ENCODE peak calls at places on chromosomes 3 and 15, in six cellular contexts. One of them, this sample, is unnamed.

GRCh38 chr3:153130312-153130977 is 31.6 kb upstream of the RAP2B start:
- DNase-seq in skeletal muscle cell: peak; percentile 84
- DNase-seq in suprapubic skin: no peak
- DNase-seq in cardiac muscle cell: no peak
- DNase-seq in stomach: no peak
- DNase-seq in right lobe of liver: no peak
- DNase-seq in this sample: no peak

GRCh38 chr3:140388525-140388924 is 289.3 kb upstream of the TRIM42 start:
- DNase-seq in stomach: no peak
- DNase-seq in right lobe of liver: no peak
- DNase-seq in suprapubic skin: no peak
- DNase-seq in skeletal muscle cell: no peak
- DNase-seq in cardiac muscle cell: no peak
- DNase-seq in this sample: no peak

GRCh38 chr15:83899670-83900069 is 245.7 kb downstream of the ADAMTSL3 start:
- DNase-seq in right lobe of liver: no peak
- DNase-seq in stomach: no peak
- DNase-seq in cardiac muscle cell: no peak
- DNase-seq in skeletal muscle cell: no peak
- DNase-seq in suprapubic skin: no peak
- DNase-seq in this sample: no peak

GRCh38 chr3:134373278-134373941 is 837 bp downstream of the AMOTL2 start:
- DNase-seq in suprapubic skin: peak; percentile 90
- DNase-seq in skeletal muscle cell: peak; percentile 67
- DNase-seq in right lobe of liver: peak; percentile 76
- DNase-seq in cardiac muscle cell: peak; percentile 93
- DNase-seq in stomach: peak; percentile 85
- DNase-seq in this sample: peak; percentile 92

GRCh38 chr3:8557298-8557697 is 55.7 kb downstream of the LMCD1 start:
- DNase-seq in stomach: no peak
- DNase-seq in skeletal muscle cell: no peak
- DNase-seq in suprapubic skin: no peak
- DNase-seq in right lobe of liver: no peak
- DNase-seq in cardiac muscle cell: no peak
- DNase-seq in this sample: no peak

GRCh38 chr3:144362126-144362525 is 390.5 kb downstream of the DIPK2A start:
- DNase-seq in right lobe of liver: no peak
- DNase-seq in suprapubic skin: no peak
- DNase-seq in stomach: no peak
- DNase-seq in skeletal muscle cell: peak; percentile 18
- DNase-seq in cardiac muscle cell: no peak
- DNase-seq in this sample: no peak

GRCh38 chr3:104102386-104102785 is 1264.3 kb upstream of the ALCAM start:
- DNase-seq in skeletal muscle cell: peak; percentile 41
- DNase-seq in cardiac muscle cell: peak; percentile 68
- DNase-seq in suprapubic skin: no peak
- DNase-seq in right lobe of liver: peak; percentile 16
- DNase-seq in stomach: no peak
- DNase-seq in this sample: no peak

GRCh38 chr3:66539466-66539989 is 38.7 kb upstream of the LRIG1 start:
- DNase-seq in stomach: no peak
- DNase-seq in cardiac muscle cell: no peak
- DNase-seq in right lobe of liver: no peak
- DNase-seq in suprapubic skin: no peak
- DNase-seq in skeletal muscle cell: no peak
- DNase-seq in this sample: no peak

GRCh38 chr15:70876011-70876410 is 16.2 kb downstream of the THAP10 start:
- DNase-seq in skeletal muscle cell: no peak
- DNase-seq in stomach: no peak
- DNase-seq in suprapubic skin: no peak
- DNase-seq in cardiac muscle cell: no peak
- DNase-seq in right lobe of liver: no peak
- DNase-seq in this sample: no peak

GRCh38 chr3:71035314-71035713 is 548.2 kb downstream of the FOXP1 start:
- DNase-seq in cardiac muscle cell: no peak
- DNase-seq in stomach: no peak
- DNase-seq in suprapubic skin: no peak
- DNase-seq in right lobe of liver: no peak
- DNase-seq in skeletal muscle cell: peak; percentile 47
- DNase-seq in this sample: no peak

GRCh38 chr3:38549957-38550840 is 54.1 kb downstream of the EXOG start:
- DNase-seq in suprapubic skin: no peak
- DNase-seq in skeletal muscle cell: no peak
- DNase-seq in stomach: peak; percentile 16
- DNase-seq in right lobe of liver: no peak
- DNase-seq in cardiac muscle cell: no peak
- DNase-seq in this sample: peak; percentile 59

GRCh38 chr3:124492824-124493223 is 237.4 kb upstream of the UMPS start:
- DNase-seq in cardiac muscle cell: peak; percentile 15
- DNase-seq in right lobe of liver: peak; percentile 78
- DNase-seq in skeletal muscle cell: no peak
- DNase-seq in suprapubic skin: no peak
- DNase-seq in stomach: peak; percentile 76
- DNase-seq in this sample: no peak

GRCh38 chr15:87943629-87944028 is 312.9 kb downstream of the NTRK3 start:
- DNase-seq in skeletal muscle cell: no peak
- DNase-seq in cardiac muscle cell: no peak
- DNase-seq in right lobe of liver: no peak
- DNase-seq in stomach: no peak
- DNase-seq in suprapubic skin: no peak
- DNase-seq in this sample: no peak

GRCh38 chr3:195800240-195800639 is 11.5 kb downstream of the MUC4 start:
- DNase-seq in suprapubic skin: no peak
- DNase-seq in stomach: no peak
- DNase-seq in cardiac muscle cell: no peak
- DNase-seq in skeletal muscle cell: no peak
- DNase-seq in right lobe of liver: no peak
- DNase-seq in this sample: no peak

GRCh38 chr15:101063891-101064794 is 145.0 kb downstream of the LRRK1 start:
- DNase-seq in stomach: peak; percentile 64
- DNase-seq in cardiac muscle cell: no peak
- DNase-seq in right lobe of liver: no peak
- DNase-seq in suprapubic skin: peak; percentile 59
- DNase-seq in skeletal muscle cell: no peak
- DNase-seq in this sample: peak; percentile 71

GRCh38 chr3:194112120-194113106 is 23.5 kb upstream of the HES1 start:
- DNase-seq in right lobe of liver: peak; percentile 46
- DNase-seq in suprapubic skin: no peak
- DNase-seq in cardiac muscle cell: no peak
- DNase-seq in stomach: peak; percentile 75
- DNase-seq in skeletal muscle cell: no peak
- DNase-seq in this sample: no peak

GRCh38 chr3:42005426-42005825 is 43.5 kb upstream of the ULK4 start:
- DNase-seq in right lobe of liver: no peak
- DNase-seq in suprapubic skin: no peak
- DNase-seq in cardiac muscle cell: no peak
- DNase-seq in skeletal muscle cell: no peak
- DNase-seq in stomach: no peak
- DNase-seq in this sample: no peak

GRCh38 chr15:81859737-81860516 is 185.9 kb downstream of the MEX3B start:
- DNase-seq in stomach: no peak
- DNase-seq in cardiac muscle cell: no peak
- DNase-seq in right lobe of liver: no peak
- DNase-seq in skeletal muscle cell: no peak
- DNase-seq in suprapubic skin: no peak
- DNase-seq in this sample: no peak

GRCh38 chr3:117645561-117646242 is 936.1 kb downstream of the TUSC7 start:
- DNase-seq in skeletal muscle cell: no peak
- DNase-seq in right lobe of liver: no peak
- DNase-seq in suprapubic skin: no peak
- DNase-seq in stomach: no peak
- DNase-seq in cardiac muscle cell: no peak
- DNase-seq in this sample: no peak

GRCh38 chr3:10996345-10997050 is 4.0 kb downstream of the SLC6A1 start:
- DNase-seq in skeletal muscle cell: no peak
- DNase-seq in suprapubic skin: no peak
- DNase-seq in cardiac muscle cell: no peak
- DNase-seq in right lobe of liver: no peak
- DNase-seq in stomach: no peak
- DNase-seq in this sample: no peak

GRCh38 chr15:72497402-72497801 is 23.3 kb downstream of the ARIH1 start:
- DNase-seq in stomach: no peak
- DNase-seq in suprapubic skin: no peak
- DNase-seq in skeletal muscle cell: no peak
- DNase-seq in cardiac muscle cell: no peak
- DNase-seq in right lobe of liver: no peak
- DNase-seq in this sample: no peak

GRCh38 chr3:131007782-131008181 is 18.8 kb downstream of the ASTE1 start:
- DNase-seq in suprapubic skin: no peak
- DNase-seq in right lobe of liver: no peak
- DNase-seq in cardiac muscle cell: no peak
- DNase-seq in skeletal muscle cell: no peak
- DNase-seq in stomach: no peak
- DNase-seq in this sample: no peak

GRCh38 chr15:100663066-100663465 is 60.7 kb downstream of the ASB7 start:
- DNase-seq in right lobe of liver: no peak
- DNase-seq in skeletal muscle cell: no peak
- DNase-seq in cardiac muscle cell: no peak
- DNase-seq in stomach: no peak
- DNase-seq in suprapubic skin: no peak
- DNase-seq in this sample: no peak

GRCh38 chr15:40353697-40354096 is 2.9 kb downstream of the PHGR1 start:
- DNase-seq in stomach: peak; percentile 60
- DNase-seq in right lobe of liver: peak; percentile 72
- DNase-seq in cardiac muscle cell: no peak
- DNase-seq in suprapubic skin: no peak
- DNase-seq in skeletal muscle cell: no peak
- DNase-seq in this sample: no peak

GRCh38 chr15:90031231-90031791 is 30.2 kb downstream of the ZNF710 start:
- DNase-seq in skeletal muscle cell: peak; percentile 27
- DNase-seq in right lobe of liver: no peak
- DNase-seq in cardiac muscle cell: no peak
- DNase-seq in suprapubic skin: peak; percentile 17
- DNase-seq in stomach: no peak
- DNase-seq in this sample: peak; percentile 54

GRCh38 chr15:58491499-58492202 is 59.9 kb downstream of the LIPC start:
- DNase-seq in right lobe of liver: no peak
- DNase-seq in skeletal muscle cell: no peak
- DNase-seq in stomach: no peak
- DNase-seq in cardiac muscle cell: no peak
- DNase-seq in suprapubic skin: no peak
- DNase-seq in this sample: no peak

GRCh38 chr3:138455801-138456716 is 21.6 kb downstream of the ESYT3 start:
- DNase-seq in right lobe of liver: no peak
- DNase-seq in skeletal muscle cell: no peak
- DNase-seq in suprapubic skin: peak; percentile 44
- DNase-seq in cardiac muscle cell: no peak
- DNase-seq in stomach: no peak
- DNase-seq in this sample: peak; percentile 36

GRCh38 chr3:171347017-171347979 is 112.9 kb downstream of the TNIK start:
- DNase-seq in cardiac muscle cell: peak; percentile 62
- DNase-seq in skeletal muscle cell: no peak
- DNase-seq in stomach: no peak
- DNase-seq in right lobe of liver: no peak
- DNase-seq in suprapubic skin: no peak
- DNase-seq in this sample: no peak

GRCh38 chr3:95154775-95155174 is 1091.9 kb downstream of the NSUN3 start:
- DNase-seq in stomach: no peak
- DNase-seq in right lobe of liver: no peak
- DNase-seq in cardiac muscle cell: no peak
- DNase-seq in suprapubic skin: no peak
- DNase-seq in skeletal muscle cell: no peak
- DNase-seq in this sample: no peak

GRCh38 chr15:78641876-78642275 is 866 bp upstream of the CHRNB4 start:
- DNase-seq in cardiac muscle cell: no peak
- DNase-seq in right lobe of liver: no peak
- DNase-seq in skeletal muscle cell: no peak
- DNase-seq in suprapubic skin: no peak
- DNase-seq in stomach: no peak
- DNase-seq in this sample: no peak

GRCh38 chr15:78640527-78640839 is 527 bp downstream of the CHRNB4 start:
- DNase-seq in right lobe of liver: no peak
- DNase-seq in suprapubic skin: no peak
- DNase-seq in stomach: no peak
- DNase-seq in cardiac muscle cell: peak; percentile 13
- DNase-seq in skeletal muscle cell: no peak
- DNase-seq in this sample: no peak

GRCh38 chr15:78638658-78639314 is 2.2 kb downstream of the CHRNB4 start:
- DNase-seq in suprapubic skin: no peak
- DNase-seq in skeletal muscle cell: no peak
- DNase-seq in right lobe of liver: peak; percentile 39
- DNase-seq in cardiac muscle cell: peak; percentile 93
- DNase-seq in stomach: peak; percentile 46
- DNase-seq in this sample: no peak

GRCh38 chr15:78642341-78642740 is 1.3 kb upstream of the CHRNB4 start:
- DNase-seq in right lobe of liver: no peak
- DNase-seq in skeletal muscle cell: no peak
- DNase-seq in cardiac muscle cell: no peak
- DNase-seq in suprapubic skin: no peak
- DNase-seq in stomach: no peak
- DNase-seq in this sample: no peak

GRCh38 chr15:78640840-78641733 is at the start of gene CHRNB4:
- DNase-seq in cardiac muscle cell: peak; percentile 82
- DNase-seq in skeletal muscle cell: no peak
- DNase-seq in right lobe of liver: no peak
- DNase-seq in stomach: no peak
- DNase-seq in suprapubic skin: no peak
- DNase-seq in this sample: no peak
- H3K4me3 ChIP-seq in cardiac muscle cell: peak within 1 kb of the TSS; percentile 54
- H3K4me3 ChIP-seq in skeletal muscle cell: peak within 1 kb of the TSS; percentile 48
- H3K4me3 ChIP-seq in right lobe of liver: peak within 1 kb of the TSS; percentile 39
- H3K4me3 ChIP-seq in stomach: peak within 1 kb of the TSS; percentile 47
- H3K4me3 ChIP-seq in suprapubic skin: peak within 1 kb of the TSS; percentile 46
- H3K4me3 ChIP-seq in this sample: peak within 1 kb of the TSS; percentile 70

GRCh38 chr3:52721002-52721741 is 15.3 kb downstream of the SPCS1 start:
- DNase-seq in suprapubic skin: no peak
- DNase-seq in stomach: no peak
- DNase-seq in skeletal muscle cell: no peak
- DNase-seq in cardiac muscle cell: no peak
- DNase-seq in right lobe of liver: no peak
- DNase-seq in this sample: no peak
- H3K4me3 ChIP-seq in suprapubic skin: no peak overlapping the region
- H3K4me3 ChIP-seq in stomach: no peak overlapping the region
- H3K4me3 ChIP-seq in skeletal muscle cell: no peak overlapping the region
- H3K4me3 ChIP-seq in cardiac muscle cell: no peak overlapping the region
- H3K4me3 ChIP-seq in right lobe of liver: no peak overlapping the region
- H3K4me3 ChIP-seq in this sample: no peak overlapping the region

GRCh38 chr15:80386151-80386550 is 18.0 kb upstream of the ARNT2 start:
- DNase-seq in suprapubic skin: no peak
- DNase-seq in stomach: no peak
- DNase-seq in skeletal muscle cell: no peak
- DNase-seq in cardiac muscle cell: no peak
- DNase-seq in right lobe of liver: no peak
- DNase-seq in this sample: no peak
- H3K4me3 ChIP-seq in suprapubic skin: no peak overlapping the region
- H3K4me3 ChIP-seq in stomach: no peak overlapping the region
- H3K4me3 ChIP-seq in skeletal muscle cell: no peak overlapping the region
- H3K4me3 ChIP-seq in cardiac muscle cell: no peak overlapping the region
- H3K4me3 ChIP-seq in right lobe of liver: no peak overlapping the region
- H3K4me3 ChIP-seq in this sample: no peak overlapping the region

DNA sequence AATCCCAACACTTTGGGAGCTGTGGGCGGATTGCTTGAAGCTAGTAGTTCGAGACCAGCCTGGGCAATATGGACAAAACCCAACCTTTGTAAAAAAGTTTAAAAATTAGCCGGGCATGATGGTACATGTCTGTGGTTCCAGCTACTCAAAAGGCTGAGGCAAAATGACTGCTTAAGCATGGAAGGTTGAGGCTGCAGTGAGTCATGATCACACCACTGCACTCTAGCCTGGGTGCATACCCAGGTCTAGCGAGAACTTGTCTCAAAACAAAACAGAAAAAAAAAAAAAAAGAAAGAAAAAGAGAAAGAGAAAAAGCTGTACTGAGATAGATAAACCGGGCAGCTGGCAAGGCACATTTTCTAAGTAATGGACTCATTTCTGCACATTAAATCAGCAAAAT is 10.6 kb downstream of the ARPP19 start:
- DNase-seq in stomach: no peak
- DNase-seq in suprapubic skin: no peak
- DNase-seq in cardiac muscle cell: no peak
- DNase-seq in skeletal muscle cell: peak; percentile 29
- DNase-seq in right lobe of liver: no peak
- DNase-seq in this sample: no peak
- H3K4me3 ChIP-seq in stomach: no peak overlapping the region
- H3K4me3 ChIP-seq in suprapubic skin: no peak overlapping the region
- H3K4me3 ChIP-seq in cardiac muscle cell: no peak overlapping the region
- H3K4me3 ChIP-seq in skeletal muscle cell: no peak overlapping the region
- H3K4me3 ChIP-seq in right lobe of liver: no peak overlapping the region
- H3K4me3 ChIP-seq in this sample: no peak overlapping the region